ENCODE peak calls at places on chromosomes 6 and 20, in nine cellular contexts. One of them, this sample, is unnamed.

GRCh38 chr20:24034820-24035219 is 46.2 kb upstream of the GGTLC1 start:
- ATAC-seq in IMR-90: no peak
- ATAC-seq in right lobe of liver: peak; percentile 98
- ATAC-seq in upper lobe of left lung: no peak
- ATAC-seq in body of pancreas: no peak
- ATAC-seq in HepG2: peak; percentile 91
- ATAC-seq in HCT116: no peak
- ATAC-seq in heart left ventricle: no peak
- ATAC-seq in K562: no peak
- ATAC-seq in this sample: no peak

GRCh38 chr6:16837217-16837972 is 76.1 kb upstream of the ATXN1 start:
- ATAC-seq in IMR-90: no peak
- ATAC-seq in heart left ventricle: no peak
- ATAC-seq in upper lobe of left lung: no peak
- ATAC-seq in right lobe of liver: no peak
- ATAC-seq in body of pancreas: no peak
- ATAC-seq in HCT116: no peak
- ATAC-seq in HepG2: no peak
- ATAC-seq in K562: no peak
- ATAC-seq in this sample: no peak

GRCh38 chr20:24646331-24646730 is 176.9 kb downstream of the SYNDIG1 start:
- ATAC-seq in K562: no peak
- ATAC-seq in IMR-90: no peak
- ATAC-seq in heart left ventricle: no peak
- ATAC-seq in HCT116: no peak
- ATAC-seq in HepG2: no peak
- ATAC-seq in body of pancreas: no peak
- ATAC-seq in right lobe of liver: no peak
- ATAC-seq in upper lobe of left lung: no peak
- ATAC-seq in this sample: no peak

GRCh38 chr6:119308994-119309657 is 40.4 kb downstream of the MAN1A1 start:
- ATAC-seq in heart left ventricle: no peak
- ATAC-seq in HepG2: peak; percentile 19
- ATAC-seq in HCT116: no peak
- ATAC-seq in IMR-90: no peak
- ATAC-seq in right lobe of liver: no peak
- ATAC-seq in body of pancreas: no peak
- ATAC-seq in upper lobe of left lung: no peak
- ATAC-seq in K562: no peak
- ATAC-seq in this sample: no peak

GRCh38 chr6:116047173-116047933 is 13.3 kb downstream of the FRK start:
- ATAC-seq in body of pancreas: no peak
- ATAC-seq in K562: no peak
- ATAC-seq in upper lobe of left lung: peak; percentile 57
- ATAC-seq in HCT116: no peak
- ATAC-seq in IMR-90: peak; percentile 51
- ATAC-seq in right lobe of liver: peak; percentile 79
- ATAC-seq in heart left ventricle: peak; percentile 57
- ATAC-seq in HepG2: peak; percentile 89
- ATAC-seq in this sample: peak; percentile 46

GRCh38 chr6:17289491-17290106 is 8.4 kb downstream of the RBM24 start:
- ATAC-seq in heart left ventricle: peak; percentile 94
- ATAC-seq in upper lobe of left lung: peak; percentile 60
- ATAC-seq in K562: no peak
- ATAC-seq in IMR-90: no peak
- ATAC-seq in HepG2: no peak
- ATAC-seq in body of pancreas: peak; percentile 79
- ATAC-seq in HCT116: no peak
- ATAC-seq in right lobe of liver: no peak
- ATAC-seq in this sample: peak; percentile 91

GRCh38 chr20:11084508-11084907 is 410.7 kb upstream of the JAG1 start:
- ATAC-seq in right lobe of liver: no peak
- ATAC-seq in upper lobe of left lung: no peak
- ATAC-seq in heart left ventricle: no peak
- ATAC-seq in K562: no peak
- ATAC-seq in HepG2: no peak
- ATAC-seq in body of pancreas: no peak
- ATAC-seq in HCT116: no peak
- ATAC-seq in IMR-90: no peak
- ATAC-seq in this sample: no peak

GRCh38 chr6:120354452-120355098 is 979.7 kb downstream of the TBC1D32 start:
- ATAC-seq in HCT116: no peak
- ATAC-seq in K562: no peak
- ATAC-seq in upper lobe of left lung: no peak
- ATAC-seq in IMR-90: no peak
- ATAC-seq in heart left ventricle: no peak
- ATAC-seq in body of pancreas: no peak
- ATAC-seq in HepG2: no peak
- ATAC-seq in right lobe of liver: no peak
- ATAC-seq in this sample: no peak

GRCh38 chr6:11675610-11676009 is 103.0 kb downstream of the ADTRP start:
- ATAC-seq in HepG2: no peak
- ATAC-seq in K562: no peak
- ATAC-seq in upper lobe of left lung: no peak
- ATAC-seq in heart left ventricle: no peak
- ATAC-seq in body of pancreas: no peak
- ATAC-seq in right lobe of liver: peak; percentile 74
- ATAC-seq in IMR-90: no peak
- ATAC-seq in HCT116: no peak
- ATAC-seq in this sample: no peak

GRCh38 chr6:166325383-166326042 is 16.8 kb downstream of the SFT2D1 start:
- ATAC-seq in K562: no peak
- ATAC-seq in right lobe of liver: no peak
- ATAC-seq in HepG2: no peak
- ATAC-seq in IMR-90: no peak
- ATAC-seq in heart left ventricle: no peak
- ATAC-seq in upper lobe of left lung: no peak
- ATAC-seq in body of pancreas: no peak
- ATAC-seq in HCT116: no peak
- ATAC-seq in this sample: no peak

GRCh38 chr6:18211338-18211737 is 53.0 kb downstream of the DEK start:
- ATAC-seq in upper lobe of left lung: no peak
- ATAC-seq in HCT116: no peak
- ATAC-seq in right lobe of liver: no peak
- ATAC-seq in IMR-90: no peak
- ATAC-seq in K562: no peak
- ATAC-seq in heart left ventricle: no peak
- ATAC-seq in HepG2: no peak
- ATAC-seq in body of pancreas: no peak
- ATAC-seq in this sample: no peak

GRCh38 chr6:37061157-37061804 is 55.8 kb downstream of the FGD2 start:
- ATAC-seq in upper lobe of left lung: no peak
- ATAC-seq in K562: peak; percentile 3
- ATAC-seq in heart left ventricle: peak; percentile 84
- ATAC-seq in HCT116: no peak
- ATAC-seq in right lobe of liver: peak; percentile 91
- ATAC-seq in body of pancreas: peak; percentile 85
- ATAC-seq in IMR-90: no peak
- ATAC-seq in HepG2: no peak
- ATAC-seq in this sample: peak; percentile 38

GRCh38 chr6:35725721-35726438 is 11.0 kb upstream of the ARMC12 start:
- ATAC-seq in HepG2: peak; percentile 58
- ATAC-seq in right lobe of liver: peak; percentile 8
- ATAC-seq in body of pancreas: peak; percentile 26
- ATAC-seq in IMR-90: no peak
- ATAC-seq in upper lobe of left lung: peak; percentile 44
- ATAC-seq in K562: peak; percentile 0
- ATAC-seq in HCT116: no peak
- ATAC-seq in heart left ventricle: peak; percentile 68
- ATAC-seq in this sample: peak; percentile 49

GRCh38 chr6:117536317-117536716 is 53.8 kb downstream of the DCBLD1 start:
- ATAC-seq in K562: peak; percentile 90
- ATAC-seq in HCT116: peak; percentile 54
- ATAC-seq in body of pancreas: no peak
- ATAC-seq in HepG2: no peak
- ATAC-seq in upper lobe of left lung: no peak
- ATAC-seq in right lobe of liver: no peak
- ATAC-seq in heart left ventricle: no peak
- ATAC-seq in IMR-90: peak; percentile 83
- ATAC-seq in this sample: no peak
- TF ChIP-seq POLR2A in K562: no peak
- TF ChIP-seq POLR2A in HCT116: no peak
- TF ChIP-seq POLR2A in body of pancreas: no peak
- TF ChIP-seq POLR2A in HepG2: no peak
- TF ChIP-seq POLR2A in upper lobe of left lung: no peak
- TF ChIP-seq POLR2A in right lobe of liver: no peak
- TF ChIP-seq POLR2A in heart left ventricle: no peak
- TF ChIP-seq POLR2A in IMR-90: no peak
- TF ChIP-seq POLR2A in this sample: no peak

GRCh38 chr20:58662142-58662473 is 11.0 kb downstream of the STX16 start:
- ATAC-seq in upper lobe of left lung: no peak
- ATAC-seq in right lobe of liver: no peak
- ATAC-seq in body of pancreas: no peak
- ATAC-seq in K562: no peak
- ATAC-seq in heart left ventricle: peak; percentile 41
- ATAC-seq in IMR-90: no peak
- ATAC-seq in HCT116: no peak
- ATAC-seq in HepG2: peak; percentile 38
- ATAC-seq in this sample: no peak
- H3K4me1 ChIP-seq in upper lobe of left lung: peaks cover 46% of the 10 kb centered on the region
- H3K4me1 ChIP-seq in right lobe of liver: no peaks in the 10 kb centered on the region
- H3K4me1 ChIP-seq in body of pancreas: peaks cover 12% of the 10 kb centered on the region
- H3K4me1 ChIP-seq in K562: no peaks in the 10 kb centered on the region
- H3K4me1 ChIP-seq in heart left ventricle: no peaks in the 10 kb centered on the region
- H3K4me1 ChIP-seq in IMR-90: no peaks in the 10 kb centered on the region
- H3K4me1 ChIP-seq in HCT116: peaks cover 9% of the 10 kb centered on the region
- H3K4me1 ChIP-seq in HepG2: peaks cover 14% of the 10 kb centered on the region
- H3K4me1 ChIP-seq in this sample: peaks cover 6% of the 10 kb centered on the region

DNA sequence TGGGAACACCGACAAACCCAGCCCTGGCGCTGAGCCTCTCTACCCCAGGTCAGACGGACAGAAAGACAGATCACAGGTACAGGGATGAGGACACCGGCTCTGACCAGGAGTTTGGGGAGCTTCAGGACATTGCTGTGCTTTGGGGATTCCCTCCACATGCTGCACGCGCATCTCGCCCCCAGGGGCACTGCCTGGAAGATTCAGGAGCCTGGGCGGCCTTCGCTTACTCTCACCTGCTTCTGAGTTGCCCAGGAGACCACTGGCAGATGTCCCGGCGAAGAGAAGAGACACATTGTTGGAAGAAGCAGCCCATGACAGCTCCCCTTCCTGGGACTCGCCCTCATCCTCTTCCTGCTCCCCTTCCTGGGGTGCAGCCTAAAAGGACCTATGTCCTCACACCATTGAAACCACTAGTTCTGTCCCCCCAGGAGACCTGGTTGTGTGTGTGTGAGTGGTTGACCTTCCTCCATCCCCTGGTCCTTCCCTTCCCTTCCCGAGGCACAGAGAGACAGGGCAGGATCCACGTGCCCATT is 15.3 kb downstream of the VEGFA start:
- ATAC-seq in K562: peak; percentile 2
- ATAC-seq in body of pancreas: no peak
- ATAC-seq in IMR-90: no peak
- ATAC-seq in HepG2: no peak
- ATAC-seq in right lobe of liver: no peak
- ATAC-seq in upper lobe of left lung: no peak
- ATAC-seq in HCT116: no peak
- ATAC-seq in heart left ventricle: no peak
- ATAC-seq in this sample: no peak
- TF ChIP-seq POLR2A in K562: peak; percentile 57
- TF ChIP-seq POLR2A in body of pancreas: no peak
- TF ChIP-seq POLR2A in IMR-90: no peak
- TF ChIP-seq POLR2A in HepG2: no peak
- TF ChIP-seq POLR2A in right lobe of liver: no peak
- TF ChIP-seq POLR2A in upper lobe of left lung: no peak
- TF ChIP-seq POLR2A in HCT116: no peak
- TF ChIP-seq POLR2A in heart left ventricle: no peak
- TF ChIP-seq POLR2A in this sample: no peak

GRCh38 chr6:150732765-150733539 is 132.6 kb upstream of the MTHFD1L start:
- ATAC-seq in HCT116: no peak
- ATAC-seq in IMR-90: no peak
- ATAC-seq in HepG2: no peak
- ATAC-seq in upper lobe of left lung: no peak
- ATAC-seq in K562: no peak
- ATAC-seq in right lobe of liver: no peak
- ATAC-seq in heart left ventricle: no peak
- ATAC-seq in body of pancreas: no peak
- ATAC-seq in this sample: no peak

GRCh38 chr6:150733726-150734125 is 131.8 kb upstream of the MTHFD1L start:
- ATAC-seq in IMR-90: no peak
- ATAC-seq in heart left ventricle: no peak
- ATAC-seq in HepG2: no peak
- ATAC-seq in body of pancreas: no peak
- ATAC-seq in K562: no peak
- ATAC-seq in right lobe of liver: no peak
- ATAC-seq in upper lobe of left lung: no peak
- ATAC-seq in HCT116: no peak
- ATAC-seq in this sample: no peak

GRCh38 chr6:150734235-150734634 is 131.3 kb upstream of the MTHFD1L start:
- ATAC-seq in K562: no peak
- ATAC-seq in upper lobe of left lung: no peak
- ATAC-seq in IMR-90: no peak
- ATAC-seq in body of pancreas: no peak
- ATAC-seq in right lobe of liver: no peak
- ATAC-seq in HepG2: no peak
- ATAC-seq in heart left ventricle: no peak
- ATAC-seq in HCT116: no peak
- ATAC-seq in this sample: no peak

GRCh38 chr6:150729188-150729748 is 129.6 kb downstream of the PLEKHG1 start:
- ATAC-seq in HCT116: no peak
- ATAC-seq in heart left ventricle: no peak
- ATAC-seq in K562: no peak
- ATAC-seq in IMR-90: no peak
- ATAC-seq in HepG2: no peak
- ATAC-seq in body of pancreas: no peak
- ATAC-seq in upper lobe of left lung: no peak
- ATAC-seq in right lobe of liver: no peak
- ATAC-seq in this sample: no peak

GRCh38 chr6:150730801-150731445 is 131.2 kb downstream of the PLEKHG1 start:
- ATAC-seq in upper lobe of left lung: no peak
- ATAC-seq in HepG2: no peak
- ATAC-seq in HCT116: no peak
- ATAC-seq in body of pancreas: no peak
- ATAC-seq in K562: no peak
- ATAC-seq in right lobe of liver: no peak
- ATAC-seq in heart left ventricle: no peak
- ATAC-seq in IMR-90: no peak
- ATAC-seq in this sample: no peak
- H3K4me1 ChIP-seq in upper lobe of left lung: no peaks in the 10 kb centered on the region
- H3K4me1 ChIP-seq in HepG2: no peaks in the 10 kb centered on the region
- H3K4me1 ChIP-seq in HCT116: peaks cover 6% of the 10 kb centered on the region
- H3K4me1 ChIP-seq in body of pancreas: no peaks in the 10 kb centered on the region
- H3K4me1 ChIP-seq in K562: no peaks in the 10 kb centered on the region
- H3K4me1 ChIP-seq in right lobe of liver: no peaks in the 10 kb centered on the region
- H3K4me1 ChIP-seq in heart left ventricle: no peaks in the 10 kb centered on the region
- H3K4me1 ChIP-seq in IMR-90: no peaks in the 10 kb centered on the region
- H3K4me1 ChIP-seq in this sample: no peaks in the 10 kb centered on the region